ENCODE peak calls at places on chromosomes 6 and 20, in five cellular contexts. N is stimulated activated CD8-positive, alpha-beta memory T cell treated with anti-CD3 and anti-CD28 coated beads, Interleukin-7, amount 100 ng/mL, for 1 hour; R is putamen; P is ELR; G is activated CD8-positive, alpha-beta T cell treated with anti-CD3 and anti-CD28 coated beads for 36 hours. H is an unnamed sample.
A peak's percentile ranks its signal among the peaks of the same experiment; 100 is the strongest.

GRCh38 chr6:42960243-42961019 is at the start of gene GNMT:
- DNase-seq in N (no peak), R (no peak), P (peak; percentile 35), G (peak; percentile 42), H (peak; percentile 25)

GRCh38 chr20:58524814-58525213 is 9.6 kb upstream of the APCDD1L start:
- DNase-seq in N (no peak), R (no peak), P (peak; percentile 96), G (no peak), H (peak; percentile 93)

GRCh38 chr6:3285049-3285639 is 26.4 kb downstream of the PSMG4 start:
- DNase-seq in N (no peak), R (no peak), P (no peak), G (no peak), H (no peak)

GRCh38 chr6:122839477-122839876 is 50.4 kb downstream of the SMPDL3A start:
- DNase-seq in N (no peak), R (peak; percentile 53), P (peak; percentile 68), G (peak; percentile 61), H (peak; percentile 55)

GRCh38 chr6:131773284-131773950 is 34.4 kb upstream of the ENPP1 start:
- DNase-seq in N (no peak), R (no peak), P (no peak), G (no peak), H (no peak)

GRCh38 chr6:102812242-102812641 is 1418.7 kb downstream of the GRIK2 start:
- DNase-seq in N (no peak), R (no peak), P (peak; percentile 35), G (no peak), H (peak; percentile 42)

GRCh38 chr6:139943391-139943790 is 568.9 kb upstream of the CITED2 start:
- DNase-seq in N (no peak), R (no peak), P (peak; percentile 92), G (no peak), H (peak; percentile 98)

GRCh38 chr6:46734867-46735719 is at the start of gene PLA2G7:
- DNase-seq in N (no peak), R (peak; percentile 13), P (peak; percentile 51), G (no peak), H (peak; percentile 7)

GRCh38 chr6:80163754-80164187 is 57.3 kb downstream of the BCKDHB start:
- DNase-seq in N (no peak), R (no peak), P (peak; percentile 89), G (peak; percentile 7), H (peak; percentile 78)

GRCh38 chr20:24873015-24873620 is 76.0 kb upstream of the CST7 start:
- DNase-seq in N (no peak), R (no peak), P (no peak), G (no peak), H (no peak)

GRCh38 chr6:138772596-138773176 is 883 bp upstream of the CCDC28A start:
- DNase-seq in N (no peak), R (no peak), P (peak; percentile 28), G (peak; percentile 7), H (no peak)

GRCh38 chr6:19834858-19835257 is 2.3 kb upstream of the ID4 start:
- DNase-seq in N (no peak), R (no peak), P (no peak), G (no peak), H (no peak)

GRCh38 chr20:48187891-48188290 is 402.6 kb upstream of the SULF2 start:
- DNase-seq in N (no peak), R (no peak), P (no peak), G (no peak), H (peak; percentile 51)

GRCh38 chr20:63394069-63394468 is 32.9 kb upstream of the CHRNA4 start:
- DNase-seq in N (no peak), R (no peak), P (no peak), G (no peak), H (peak; percentile 18)

GRCh38 chr6:74585779-74586178 is 620.1 kb downstream of the COL12A1 start:
- DNase-seq in N (no peak), R (no peak), P (peak; percentile 15), G (no peak), H (peak; percentile 49)

GRCh38 chr20:24102290-24102689 is 113.7 kb upstream of the GGTLC1 start:
- DNase-seq in N (no peak), R (no peak), P (peak; percentile 11), G (peak; percentile 53), H (peak; percentile 3)

GRCh38 chr20:35451295-35451694 is 4.1 kb upstream of the CEP250 start:
- DNase-seq in N (no peak), R (no peak), P (no peak), G (no peak), H (no peak)

GRCh38 chr20:64036346-64037198 is 590 bp downstream of the C20orf204 start:
- DNase-seq in N (no peak), R (no peak), P (no peak), G (peak; percentile 64), H (no peak)

GRCh38 chr6:31622678-31623077 is 2.2 kb downstream of the PRRC2A start:
- DNase-seq in N (no peak), R (no peak), P (no peak), G (no peak), H (no peak)

GRCh38 chr6:136067731-136068341 is 182.3 kb downstream of the MTFR2 start:
- DNase-seq in N (no peak), R (no peak), P (peak; percentile 58), G (no peak), H (peak; percentile 74)

GRCh38 chr6:45480697-45481415 is 103.1 kb upstream of the SUPT3H start:
- DNase-seq in N (no peak), R (peak; percentile 43), P (peak; percentile 10), G (no peak), H (no peak)

GRCh38 chr6:167572841-167573271 is 248.0 kb downstream of the TTLL2 start:
- DNase-seq in N (no peak), R (no peak), P (no peak), G (no peak), H (no peak)

GRCh38 chr6:53268858-53269608 is 79.7 kb downstream of the ELOVL5 start:
- DNase-seq in N (no peak), R (no peak), P (no peak), G (no peak), H (no peak)

GRCh38 chr6:127180421-127180820 is 62.0 kb downstream of the RSPO3 start:
- DNase-seq in N (no peak), R (no peak), P (no peak), G (no peak), H (peak; percentile 20)

GRCh38 chr6:141258516-141258915 is 874.2 kb upstream of the GJE1 start:
- DNase-seq in N (no peak), R (no peak), P (no peak), G (no peak), H (no peak)

GRCh38 chr20:35257175-35257909 is 20.6 kb downstream of the MMP24OS start:
- DNase-seq in N (no peak), R (no peak), P (no peak), G (no peak), H (peak; percentile 56)

GRCh38 chr6:33314515-33314942 is 651 bp upstream of the TAPBP start:
- DNase-seq in N (no peak), R (peak; percentile 70), P (peak; percentile 84), G (peak; percentile 85), H (peak; percentile 85)

GRCh38 chr6:13012977-13013680 is 296.6 kb downstream of the PHACTR1 start:
- DNase-seq in N (no peak), R (no peak), P (peak; percentile 35), G (peak; percentile 19), H (peak; percentile 12)

GRCh38 chr6:144346719-144347446 is 61.7 kb downstream of the UTRN start:
- DNase-seq in N (no peak), R (no peak), P (peak; percentile 92), G (no peak), H (peak; percentile 89)

GRCh38 chr20:18225652-18226051 is 62.7 kb upstream of the ZNF133 start:
- DNase-seq in N (no peak), R (no peak), P (no peak), G (no peak), H (no peak)

GRCh38 chr20:47181056-47181862 is 175.2 kb downstream of the ZMYND8 start:
- DNase-seq in N (no peak), R (no peak), P (peak; percentile 89), G (peak; percentile 47), H (peak; percentile 83)

GRCh38 chr6:156868385-156868784 is 91.2 kb downstream of the ARID1B start:
- DNase-seq in N (no peak), R (no peak), P (no peak), G (no peak), H (no peak)

GRCh38 chr6:111057074-111057752 is 30.1 kb upstream of the SLC16A10 start:
- DNase-seq in N (no peak), R (peak; percentile 29), P (peak; percentile 66), G (no peak), H (peak; percentile 50)

GRCh38 chr6:31737315-31738047 is 1.2 kb upstream of the CLIC1 start:
- DNase-seq in N (no peak), R (no peak), P (no peak), G (peak; percentile 42), H (no peak)